ENCODE peak calls at places on chromosomes 13 and 19, in eight cellular contexts. J is neural progenitor cell, Z is PC-9, A is fibroblast of lung, S is GM23338, Q is K562, O is IMR-90, V is PC-3. P is an unnamed sample.

GRCh38 chr13:31172001-31172400 is 10.3 kb upstream of the HSPH1 start:
- DNase-seq in J (no peak), Z (no peak), A (peak; percentile 59), S (no peak), Q (no peak), O (peak; percentile 44), V (peak; percentile 65), P (peak; percentile 70)

GRCh38 chr19:7596191-7596937 is 701 bp downstream of the CAMSAP3 start:
- DNase-seq in J (peak; percentile 42), Z (no peak), A (no peak), S (peak; percentile 48), Q (no peak), O (no peak), V (peak; percentile 13), P (no peak)

GRCh38 chr19:38355728-38356725 is 18.3 kb upstream of the PSMD8 start:
- DNase-seq in J (no peak), Z (no peak), A (no peak), S (no peak), Q (no peak), O (no peak), V (no peak), P (no peak)

GRCh38 chr13:66689628-66690027 is 540.5 kb downstream of the PCDH9 start:
- DNase-seq in J (peak; percentile 19), Z (no peak), A (peak; percentile 38), S (peak; percentile 9), Q (no peak), O (peak; percentile 40), V (peak; percentile 25), P (no peak)

GRCh38 chr13:108102771-108103170 is 112.6 kb downstream of the LIG4 start:
- DNase-seq in J (no peak), Z (no peak), A (peak; percentile 1), S (no peak), Q (no peak), O (no peak), V (peak; percentile 57), P (peak; percentile 26)

GRCh38 chr13:47945738-47946137 is 55.3 kb downstream of the SUCLA2 start:
- DNase-seq in J (no peak), Z (no peak), A (peak; percentile 71), S (no peak), Q (no peak), O (peak; percentile 76), V (no peak), P (peak; percentile 19)

GRCh38 chr19:44883962-44884361 is 7.1 kb upstream of the TOMM40 start:
- DNase-seq in J (no peak), Z (no peak), A (peak; percentile 26), S (no peak), Q (no peak), O (no peak), V (no peak), P (no peak)

GRCh38 chr13:101512650-101513049 is 60.2 kb downstream of the ITGBL1 start:
- DNase-seq in J (no peak), Z (no peak), A (peak; percentile 85), S (no peak), Q (no peak), O (no peak), V (peak; percentile 71), P (no peak)

GRCh38 chr13:50584856-50585580 is 258.5 kb downstream of the DLEU7 start:
- DNase-seq in J (peak; percentile 12), Z (no peak), A (no peak), S (peak; percentile 35), Q (no peak), O (no peak), V (no peak), P (no peak)

DNA sequence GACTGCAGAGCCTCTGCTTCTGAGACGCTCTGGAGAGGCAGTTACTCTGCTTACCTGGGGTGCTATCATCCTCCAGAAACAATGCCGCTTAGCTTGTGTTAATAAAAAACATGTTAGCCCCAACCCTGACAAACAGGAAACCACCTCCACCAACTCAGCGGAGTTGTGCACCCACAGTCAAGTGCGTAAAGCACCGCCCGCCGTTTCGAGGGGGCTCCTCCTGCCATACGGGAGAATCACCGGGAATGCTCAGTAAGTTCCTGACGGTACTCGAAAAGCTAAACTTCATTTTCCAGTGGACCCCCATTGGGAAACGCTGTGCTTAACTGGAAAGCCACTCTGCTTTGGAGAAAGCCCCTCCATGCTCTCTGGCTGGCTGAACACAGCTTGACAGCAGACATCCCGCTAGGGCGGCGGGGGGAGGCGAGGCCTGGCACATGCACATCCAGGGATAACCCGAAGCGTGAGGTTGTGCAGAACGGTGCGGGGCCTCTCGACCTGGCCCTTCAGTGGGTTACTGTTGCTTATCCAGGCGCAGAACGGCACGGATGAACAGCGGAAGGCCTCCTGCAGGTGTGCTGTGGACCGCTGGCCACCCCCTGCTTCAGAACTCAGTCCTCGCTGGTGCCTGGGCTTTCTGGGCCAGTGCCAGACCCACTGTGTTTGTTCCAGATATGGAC is 17.1 kb downstream of the GAS6 start:
- DNase-seq in J (no peak), Z (no peak), A (no peak), S (no peak), Q (no peak), O (no peak), V (no peak), P (no peak)
- H4K20me1 ChIP-seq in J (no peaks in the 10 kb centered on the region), Z (no peaks in the 10 kb centered on the region), A (no peaks in the 10 kb centered on the region), S (no peaks in the 10 kb centered on the region), Q (no peaks in the 10 kb centered on the region), O (peaks cover 97% of the 10 kb centered on the region), V (no peaks in the 10 kb centered on the region), P (peaks cover 2% of the 10 kb centered on the region)

GRCh38 chr19:6272411-6272791 is 7.4 kb downstream of the MLLT1 start:
- DNase-seq in J (peak; percentile 44), Z (no peak), A (no peak), S (no peak), Q (peak; percentile 39), O (no peak), V (no peak), P (no peak)

GRCh38 chr19:6275170-6275744 is 4.5 kb downstream of the MLLT1 start:
- DNase-seq in J (no peak), Z (no peak), A (no peak), S (no peak), Q (peak; percentile 6), O (no peak), V (no peak), P (no peak)

GRCh38 chr19:6272913-6273600 is 6.7 kb downstream of the MLLT1 start:
- DNase-seq in J (peak; percentile 54), Z (no peak), A (no peak), S (no peak), Q (peak; percentile 29), O (no peak), V (no peak), P (no peak)

GRCh38 chr19:6274756-6275155 is 5.0 kb downstream of the MLLT1 start:
- DNase-seq in J (no peak), Z (no peak), A (no peak), S (no peak), Q (peak; percentile 2), O (no peak), V (no peak), P (no peak)

DNA sequence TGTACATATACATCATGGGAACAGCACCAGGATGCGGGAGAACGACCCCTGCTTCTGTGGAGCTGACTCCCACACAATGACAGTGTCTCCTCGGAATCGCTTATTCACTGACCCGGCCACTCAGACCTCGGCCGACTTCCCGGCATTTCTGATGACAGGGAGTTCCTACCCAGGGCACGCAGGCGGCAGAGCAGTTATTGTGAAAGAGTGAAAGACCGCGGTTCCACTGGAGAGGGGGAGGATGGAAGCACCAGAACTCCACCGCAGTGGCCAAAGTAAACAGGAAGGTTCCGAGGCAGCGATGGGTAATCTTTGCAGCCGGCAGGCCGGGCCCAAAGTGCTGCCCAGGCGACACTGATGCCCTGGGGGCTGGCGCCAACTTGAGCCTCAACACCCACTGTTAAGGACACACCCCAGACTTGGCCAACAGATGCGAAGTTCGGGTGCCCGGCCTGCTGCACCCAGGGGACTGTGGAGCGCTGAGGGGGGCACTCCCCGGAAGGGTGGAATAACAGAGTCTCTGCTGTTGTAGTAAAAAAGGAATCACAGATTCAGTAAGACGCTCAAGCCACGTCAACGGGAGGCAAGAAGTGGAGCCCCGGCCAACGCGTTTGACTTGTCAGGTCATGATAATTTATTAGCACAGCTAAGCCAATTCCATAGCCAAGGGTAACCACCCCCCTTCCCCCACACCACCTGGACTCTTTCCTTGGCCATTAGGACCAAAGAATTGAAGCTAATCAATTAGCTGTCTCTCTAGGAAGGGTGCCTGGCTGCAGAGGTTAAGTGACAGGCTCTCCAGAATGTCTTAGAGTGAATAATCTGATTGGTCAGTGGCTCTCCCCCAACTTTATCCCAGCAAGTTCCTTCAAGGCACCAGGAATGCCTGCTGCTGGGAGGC is 5.8 kb downstream of the MLLT1 start:
- DNase-seq in J (no peak), Z (no peak), A (peak; percentile 91), S (no peak), Q (peak; percentile 63), O (peak; percentile 88), V (peak; percentile 95), P (peak; percentile 83)
- H4K20me1 ChIP-seq in J (peaks cover 100% of the 10 kb centered on the region), Z (peaks cover 7% of the 10 kb centered on the region), A (no peaks in the 10 kb centered on the region), S (peaks cover 61% of the 10 kb centered on the region), Q (peaks cover 41% of the 10 kb centered on the region), O (peaks cover 89% of the 10 kb centered on the region), V (peaks cover 4% of the 10 kb centered on the region), P (no peaks in the 10 kb centered on the region)

DNA sequence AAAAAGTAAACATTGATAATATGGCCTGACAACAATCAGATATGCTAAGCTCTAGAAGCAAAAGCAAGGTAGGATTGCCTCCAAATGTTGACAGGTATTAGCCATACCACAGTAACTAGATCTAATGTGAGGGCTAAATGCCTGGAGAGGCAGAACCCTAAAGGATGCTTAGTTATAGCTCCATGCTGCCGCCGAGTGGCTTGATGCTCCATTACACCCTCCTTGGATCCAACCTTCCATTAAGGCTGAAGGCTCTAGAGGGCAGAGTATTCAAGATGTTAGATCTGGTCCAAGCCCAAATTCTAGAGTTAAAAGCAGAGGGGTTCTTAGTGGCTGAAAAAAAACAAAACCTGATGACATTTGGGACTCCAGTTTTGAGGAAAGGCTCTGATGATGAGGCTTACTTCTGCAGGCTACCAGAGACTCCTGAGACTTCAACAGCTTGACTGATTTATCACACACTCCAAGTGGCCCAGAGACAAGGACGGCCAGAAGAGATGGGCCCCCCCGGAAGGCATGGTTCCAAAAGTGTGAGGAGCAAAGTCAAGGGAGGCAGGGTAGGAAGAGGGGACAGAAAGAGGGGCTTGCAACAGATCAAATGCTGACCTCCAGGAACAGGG is 21.8 kb upstream of the CPB2 start:
- DNase-seq in J (peak; percentile 84), Z (peak; percentile 64), A (peak; percentile 49), S (peak; percentile 92), Q (peak; percentile 67), O (peak; percentile 68), V (peak; percentile 81), P (peak; percentile 74)
- H4K20me1 ChIP-seq in J (no peaks in the 10 kb centered on the region), Z (no peaks in the 10 kb centered on the region), A (no peaks in the 10 kb centered on the region), S (no peaks in the 10 kb centered on the region), Q (no peaks in the 10 kb centered on the region), O (no peaks in the 10 kb centered on the region), V (no peaks in the 10 kb centered on the region), P (no peaks in the 10 kb centered on the region)

DNA sequence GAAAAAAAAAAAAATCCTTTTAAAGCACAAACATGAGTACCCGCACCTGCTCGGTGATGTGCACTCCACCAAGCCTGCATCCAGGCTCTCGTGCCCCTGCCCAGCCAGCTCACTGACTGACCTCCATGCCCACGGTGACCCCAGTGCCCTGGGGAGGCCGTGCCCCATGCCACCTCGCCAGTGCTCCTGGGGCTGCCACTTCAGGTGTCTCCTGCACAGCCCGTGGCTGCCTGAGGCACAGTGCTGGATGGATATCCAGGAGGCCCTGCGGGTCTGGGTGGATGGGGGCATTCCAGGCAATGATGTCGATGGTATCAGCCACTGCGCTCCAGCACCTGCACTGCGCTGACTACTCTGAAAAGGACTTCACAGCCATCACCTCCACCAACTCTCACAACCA is 9.0 kb downstream of the PPP6R1 start:
- DNase-seq in J (no peak), Z (no peak), A (no peak), S (no peak), Q (no peak), O (no peak), V (no peak), P (no peak)
- H4K20me1 ChIP-seq in J (peaks cover 79% of the 10 kb centered on the region), Z (peaks cover 93% of the 10 kb centered on the region), A (peaks cover 3% of the 10 kb centered on the region), S (peaks cover 20% of the 10 kb centered on the region), Q (peaks cover 64% of the 10 kb centered on the region), O (peaks cover 87% of the 10 kb centered on the region), V (peaks cover 74% of the 10 kb centered on the region), P (peaks cover 1% of the 10 kb centered on the region)

GRCh38 chr13:34161829-34162544 is 344.0 kb downstream of the RFC3 start:
- DNase-seq in J (peak; percentile 41), Z (no peak), A (peak; percentile 90), S (no peak), Q (no peak), O (peak; percentile 80), V (peak; percentile 77), P (no peak)
- H4K20me1 ChIP-seq in J (no peaks in the 10 kb centered on the region), Z (no peaks in the 10 kb centered on the region), A (no peaks in the 10 kb centered on the region), S (no peaks in the 10 kb centered on the region), Q (no peaks in the 10 kb centered on the region), O (no peaks in the 10 kb centered on the region), V (no peaks in the 10 kb centered on the region), P (no peaks in the 10 kb centered on the region)

P was measured in mammary epithelial cell.